ENCODE peak calls at places on chromosomes 11 and 22, in six cellular contexts. L is ovary; G is GM23338; P is mammary epithelial cell; D is naive thymus-derived CD4-positive, alpha-beta T cell; S is heart right ventricle. H is an unnamed sample.

GRCh38 chr22:48319321-48320047 is 1508.2 kb downstream of the BRD1 start:
- DNase-seq in L (no peak), G (no peak), P (no peak), D (no peak), S (no peak), H (no peak)

GRCh38 chr11:74682731-74683278 is 48.4 kb downstream of the CHRDL2 start:
- DNase-seq in L (no peak), G (peak; percentile 16), P (no peak), D (no peak), S (no peak), H (peak; percentile 34)

GRCh38 chr11:117457835-117458234 is 130.2 kb downstream of the CEP164 start:
- DNase-seq in L (no peak), G (no peak), P (no peak), D (no peak), S (no peak), H (no peak)

GRCh38 chr22:25969286-25969685 is 200.0 kb upstream of the SEZ6L start:
- DNase-seq in L (no peak), G (no peak), P (no peak), D (no peak), S (no peak), H (no peak)

GRCh38 chr22:37905534-37906363 is at the start of gene MICALL1:
- DNase-seq in L (peak; percentile 59), G (peak; percentile 82), P (peak; percentile 87), D (peak; percentile 57), S (peak; percentile 79), H (peak; percentile 89)

GRCh38 chr22:46071451-46072029 is 78.8 kb upstream of the PPARA start:
- DNase-seq in L (peak; percentile 97), G (peak; percentile 59), P (peak; percentile 94), D (peak; percentile 71), S (peak; percentile 94), H (peak; percentile 96)

GRCh38 chr11:120208777-120209176 is 2.1 kb upstream of the OAF start:
- DNase-seq in L (peak; percentile 67), G (no peak), P (peak; percentile 79), D (no peak), S (no peak), H (peak; percentile 54)

GRCh38 chr11:23680488-23681230 is 816.2 kb upstream of the LUZP2 start:
- DNase-seq in L (no peak), G (no peak), P (no peak), D (no peak), S (peak; percentile 2), H (no peak)

GRCh38 chr11:86370922-86371614 is 3.6 kb upstream of the CCDC81 start:
- DNase-seq in L (no peak), G (peak; percentile 35), P (peak; percentile 83), D (no peak), S (no peak), H (no peak)

GRCh38 chr11:118873804-118874203 is 9.9 kb upstream of the CXCR5 start:
- DNase-seq in L (no peak), G (no peak), P (no peak), D (no peak), S (no peak), H (no peak)
- H3K4me1 ChIP-seq in L (peaks cover 10% of the 10 kb centered on the region), G (peaks cover 14% of the 10 kb centered on the region), P (peaks cover 26% of the 10 kb centered on the region), D (peaks cover 85% of the 10 kb centered on the region), S (peaks cover 55% of the 10 kb centered on the region), H (no peaks in the 10 kb centered on the region)

DNA sequence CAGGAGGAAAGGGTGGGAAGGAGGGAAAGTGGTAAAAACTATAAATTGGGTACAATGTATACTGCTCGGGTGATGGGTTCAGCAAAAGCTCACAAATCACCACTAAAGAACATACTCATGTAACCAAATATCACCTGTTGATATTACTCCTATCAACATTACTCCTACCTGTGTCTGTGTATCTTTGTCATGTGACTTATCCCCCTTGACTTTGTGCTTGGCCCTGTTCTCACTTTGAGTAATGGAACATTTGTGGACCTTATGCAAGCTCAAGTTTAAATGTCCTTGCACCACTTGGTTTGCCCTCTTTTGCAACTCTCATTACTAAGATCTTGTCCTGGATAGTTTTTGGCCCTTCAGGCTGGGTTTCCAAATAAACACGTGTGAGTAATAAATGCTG is 39.0 kb downstream of the ZNF280B start:
- DNase-seq in L (no peak), G (no peak), P (no peak), D (no peak), S (no peak), H (no peak)
- H3K4me3 ChIP-seq in L (no peak overlapping the region), G (no peak overlapping the region), P (no peak overlapping the region), D (no peak overlapping the region), S (no peak overlapping the region), H (no peak overlapping the region)

GRCh38 chr11:64324692-64325469 is 7.0 kb downstream of the PRDX5 start:
- DNase-seq in L (no peak), G (no peak), P (peak; percentile 96), D (no peak), S (no peak), H (no peak)

GRCh38 chr11:64321533-64321932 is 3.6 kb downstream of the PRDX5 start:
- DNase-seq in L (no peak), G (no peak), P (peak; percentile 93), D (no peak), S (no peak), H (peak; percentile 14)

GRCh38 chr11:64322925-64323260 is 5.0 kb downstream of the PRDX5 start:
- DNase-seq in L (no peak), G (no peak), P (no peak), D (no peak), S (no peak), H (no peak)

GRCh38 chr11:64321026-64321425 is 3.1 kb downstream of the PRDX5 start:
- DNase-seq in L (no peak), G (no peak), P (no peak), D (no peak), S (no peak), H (peak; percentile 13)

DNA sequence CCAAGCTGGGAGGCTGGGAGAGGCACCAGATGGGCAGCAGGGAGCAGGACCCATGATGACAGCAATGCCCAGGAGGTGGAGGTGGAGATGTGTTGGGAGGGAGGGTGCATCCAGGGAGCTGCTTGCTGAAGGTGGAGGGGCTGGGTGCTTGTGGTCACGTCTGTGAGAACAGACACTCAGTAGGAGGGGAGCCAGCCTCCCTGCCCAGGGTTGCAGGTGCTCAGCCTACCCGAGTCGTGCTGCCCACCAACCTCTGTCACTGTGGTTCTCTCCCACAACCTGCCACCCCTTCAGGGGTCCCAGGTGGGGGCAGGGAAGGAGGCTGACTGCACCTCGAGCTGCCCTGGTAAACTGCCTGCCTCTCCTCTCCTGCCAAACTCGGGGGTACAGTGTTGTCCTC is 5.5 kb downstream of the PRDX5 start:
- DNase-seq in L (no peak), G (no peak), P (no peak), D (no peak), S (no peak), H (peak; percentile 42)
- H3K4me1 ChIP-seq in L (peaks cover 7% of the 10 kb centered on the region), G (peaks cover 12% of the 10 kb centered on the region), P (peaks cover 57% of the 10 kb centered on the region), D (peaks cover 10% of the 10 kb centered on the region), S (peaks cover 13% of the 10 kb centered on the region), H (no peaks in the 10 kb centered on the region)

DNA sequence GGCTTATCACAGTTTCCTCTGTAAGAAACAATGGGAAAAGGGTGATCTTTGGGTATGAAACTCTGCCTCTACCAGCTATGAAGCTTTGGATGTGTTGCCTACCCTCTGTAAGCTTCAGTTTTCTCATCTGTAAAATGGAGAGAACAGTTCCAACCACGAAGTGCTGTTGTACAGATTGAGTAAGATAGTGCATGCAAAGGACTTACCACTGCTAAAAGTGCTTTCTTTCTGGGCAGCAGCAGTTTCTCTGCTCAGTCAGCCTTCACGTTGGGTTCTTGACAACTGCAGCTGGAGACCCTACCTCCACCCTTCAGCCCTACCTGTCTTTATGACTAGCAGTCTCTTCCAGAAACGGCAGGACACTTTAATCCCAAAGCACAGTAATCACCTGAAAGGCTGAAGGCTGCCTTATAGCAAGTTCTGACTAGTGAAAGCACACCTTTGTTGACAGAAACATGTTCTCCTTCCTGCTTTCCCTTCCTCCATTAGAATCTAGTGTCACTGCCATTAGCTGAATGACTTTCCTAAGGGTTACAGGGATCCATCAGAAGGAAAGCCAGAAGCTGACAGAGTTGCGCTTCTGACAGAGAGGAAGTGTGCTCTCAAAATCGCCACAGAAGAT is 91.4 kb downstream of the RPL27A start:
- DNase-seq in L (no peak), G (no peak), P (peak; percentile 60), D (no peak), S (no peak), H (no peak)
- H3K4me3 ChIP-seq in L (no peak overlapping the region), G (no peak overlapping the region), P (no peak overlapping the region), D (no peak overlapping the region), S (no peak overlapping the region), H (no peak overlapping the region)

DNA sequence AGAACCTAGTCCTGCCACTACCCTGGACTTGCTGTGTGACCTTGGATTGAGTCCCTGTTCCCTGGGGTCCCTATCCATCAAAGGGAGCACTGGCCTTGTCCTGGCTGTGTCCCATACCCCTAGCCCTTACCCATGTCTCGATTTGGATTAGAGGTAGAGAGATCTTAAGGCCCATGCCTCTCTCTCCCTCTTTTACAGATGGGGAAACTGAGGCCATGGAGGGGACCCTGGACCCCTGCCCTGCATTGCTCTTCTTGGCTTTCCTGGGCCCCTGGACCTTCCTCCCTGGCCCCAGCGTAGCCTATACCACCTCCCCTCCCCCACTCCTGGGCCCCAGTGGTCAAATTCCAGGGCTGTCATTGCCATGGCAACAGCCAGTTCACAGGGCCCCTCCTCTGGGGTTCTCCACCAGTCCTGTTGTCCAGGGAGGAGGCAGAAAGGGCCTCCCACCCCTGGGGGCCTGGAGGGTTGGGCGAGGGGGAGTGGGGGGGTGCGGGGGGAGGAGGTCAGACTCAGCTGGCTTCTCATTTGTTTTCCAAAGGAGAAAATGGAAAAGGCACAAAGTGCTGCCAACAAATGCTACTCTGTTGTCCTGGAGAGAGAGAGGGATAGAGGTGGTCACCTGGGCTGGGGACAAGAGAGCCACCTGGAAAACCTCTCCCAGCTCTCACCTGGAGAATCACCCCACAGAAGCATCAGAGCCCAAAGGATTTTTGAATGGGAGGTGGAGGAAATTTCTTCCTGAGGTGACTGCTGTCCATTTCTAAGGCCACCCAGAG is 23.3 kb downstream of the ARHGEF17 start:
- DNase-seq in L (peak; percentile 75), G (peak; percentile 95), P (no peak), D (no peak), S (peak; percentile 57), H (peak; percentile 62)
- H3K4me1 ChIP-seq in L (peaks cover 36% of the 10 kb centered on the region), G (peaks cover 45% of the 10 kb centered on the region), P (peaks cover 28% of the 10 kb centered on the region), D (no peaks in the 10 kb centered on the region), S (peaks cover 90% of the 10 kb centered on the region), H (peaks cover 39% of the 10 kb centered on the region)

H was measured in right cardiac atrium.